ENCODE peak calls at places on chromosomes 6 and 20, in five cellular contexts. B is cardiac muscle cell, V is pancreas, Z is GM23338, K is BJ. J is an unnamed sample.

GRCh38 chr6:7073810-7074525 is 33.8 kb upstream of the RREB1 start:
- DNase-seq in B (no peak), V (no peak), K (no peak), Z (no peak), J (no peak)

GRCh38 chr20:41509801-41510200 is 108.4 kb downstream of the CHD6 start:
- DNase-seq in Z (no peak), V (no peak), K (no peak), B (peak), J (no peak)

GRCh38 chr6:132298344-132298949 is 102.8 kb downstream of the MOXD1 start:
- DNase-seq in Z (peak), V (no peak), K (no peak), B (peak), J (peak)

GRCh38 chr6:84835340-84835739 is 70.9 kb upstream of the TBX18 start:
- DNase-seq in Z (no peak), B (no peak), V (no peak), K (no peak), J (no peak)

GRCh38 chr6:26025894-26026832 is 61.1 kb upstream of the HFE start:
- DNase-seq in B (peak), V (peak), K (peak), Z (peak), J (peak)

GRCh38 chr6:160321729-160322505 is 26.3 kb upstream of the SLC22A3 start:
- DNase-seq in V (no peak), K (no peak), B (no peak), Z (no peak), J (no peak)

GRCh38 chr20:20495719-20496474 is 128.0 kb downstream of the INSM1 start:
- DNase-seq in B (no peak), K (no peak), V (no peak), Z (no peak), J (no peak)

GRCh38 chr6:30570760-30571084 is 520 bp upstream of the ABCF1 start:
- DNase-seq in K (no peak), Z (no peak), V (no peak), B (no peak), J (no peak)

GRCh38 chr6:137799950-137800568 is 67.0 kb upstream of the TNFAIP3 start:
- DNase-seq in B (peak), K (no peak), Z (peak), V (no peak), J (no peak)

GRCh38 chr20:22578221-22579118 is 5.9 kb downstream of the FOXA2 start:
- DNase-seq in Z (no peak), V (peak), K (no peak), B (no peak), J (no peak)

GRCh38 chr6:160122744-160123143 is 1.1 kb downstream of the SLC22A1 start:
- DNase-seq in B (no peak), Z (no peak), K (no peak), V (no peak), J (no peak)

GRCh38 chr20:4076671-4077070 is 61.3 kb upstream of the RNF24 start:
- DNase-seq in V (no peak), Z (no peak), B (peak), K (peak), J (no peak)

GRCh38 chr6:3746696-3747095 is 4.8 kb downstream of the PXDC1 start:
- DNase-seq in K (no peak), B (no peak), V (no peak), Z (no peak), J (no peak)

GRCh38 chr6:11772109-11772830 is 6.3 kb downstream of the ADTRP start:
- DNase-seq in V (no peak), K (peak), B (peak), Z (no peak), J (no peak)

GRCh38 chr6:133757330-133757729 is 131.6 kb upstream of the TCF21 start:
- DNase-seq in V (no peak), B (peak), K (no peak), Z (no peak), J (no peak)

GRCh38 chr20:37407573-37408002 is 61.6 kb downstream of the SRC start:
- DNase-seq in B (peak), V (no peak), K (no peak), Z (no peak), J (no peak)

GRCh38 chr6:16324622-16325225 is 86.3 kb downstream of the GMPR start:
- DNase-seq in V (no peak), K (no peak), Z (peak), B (no peak), J (no peak)
- TF ChIP-seq CTCF in V (no peak), K (no peak), Z (no peak), B (no peak), J (no peak)

DNA sequence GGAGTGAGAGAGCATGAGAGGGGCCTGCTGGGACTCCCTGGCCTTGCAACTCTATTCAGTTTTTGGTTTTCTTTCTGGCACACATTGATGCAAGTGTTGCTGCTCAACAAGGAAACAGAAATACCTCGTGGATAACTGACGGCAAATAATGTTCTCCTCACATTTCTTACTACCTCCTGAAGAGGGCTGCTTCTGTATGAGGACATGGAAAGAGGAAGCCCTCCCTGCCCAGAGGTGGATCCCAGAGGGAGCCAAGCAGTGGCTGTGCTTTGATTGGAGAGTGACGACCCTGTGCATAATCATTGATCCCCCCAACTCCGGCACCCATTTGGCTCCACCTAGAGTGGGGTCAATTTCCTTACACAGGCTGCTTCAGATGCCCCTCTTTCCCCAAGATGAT is 34.6 kb upstream of the SCP2D1 start:
- DNase-seq in Z (peak), K (no peak), V (no peak), B (no peak), J (no peak)
- TF ChIP-seq CTCF in Z (peak), K (no peak), V (no peak), B (no peak), J (no peak)

GRCh38 chr6:39309942-39310531 is 4.2 kb downstream of the KCNK17 start:
- DNase-seq in V (peak), K (no peak), Z (peak), B (peak), J (peak)
- TF ChIP-seq CTCF in V (peak), K (peak), Z (peak), B (peak), J (peak)

DNA sequence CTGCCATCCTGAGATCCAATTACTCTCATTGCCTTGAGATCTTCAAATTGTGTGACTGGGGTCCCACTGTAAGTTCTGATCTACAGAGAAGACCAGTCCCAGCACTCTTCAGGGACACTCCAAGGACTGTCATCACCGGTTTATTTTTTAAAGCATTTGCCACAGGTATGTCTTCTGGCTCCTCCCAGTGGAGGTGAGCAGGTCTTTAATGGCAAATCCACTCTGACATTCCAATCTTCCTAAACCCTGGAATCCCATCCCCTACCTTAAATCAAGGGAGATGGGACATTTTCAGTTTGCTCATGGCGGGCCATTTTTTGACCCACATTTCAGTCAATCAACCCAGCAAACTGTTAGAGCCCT is 35.2 kb upstream of the IYD start:
- DNase-seq in Z (no peak), B (no peak), K (no peak), V (no peak), J (no peak)
- TF ChIP-seq CTCF in Z (peak), B (no peak), K (no peak), V (no peak), J (no peak)

DNA sequence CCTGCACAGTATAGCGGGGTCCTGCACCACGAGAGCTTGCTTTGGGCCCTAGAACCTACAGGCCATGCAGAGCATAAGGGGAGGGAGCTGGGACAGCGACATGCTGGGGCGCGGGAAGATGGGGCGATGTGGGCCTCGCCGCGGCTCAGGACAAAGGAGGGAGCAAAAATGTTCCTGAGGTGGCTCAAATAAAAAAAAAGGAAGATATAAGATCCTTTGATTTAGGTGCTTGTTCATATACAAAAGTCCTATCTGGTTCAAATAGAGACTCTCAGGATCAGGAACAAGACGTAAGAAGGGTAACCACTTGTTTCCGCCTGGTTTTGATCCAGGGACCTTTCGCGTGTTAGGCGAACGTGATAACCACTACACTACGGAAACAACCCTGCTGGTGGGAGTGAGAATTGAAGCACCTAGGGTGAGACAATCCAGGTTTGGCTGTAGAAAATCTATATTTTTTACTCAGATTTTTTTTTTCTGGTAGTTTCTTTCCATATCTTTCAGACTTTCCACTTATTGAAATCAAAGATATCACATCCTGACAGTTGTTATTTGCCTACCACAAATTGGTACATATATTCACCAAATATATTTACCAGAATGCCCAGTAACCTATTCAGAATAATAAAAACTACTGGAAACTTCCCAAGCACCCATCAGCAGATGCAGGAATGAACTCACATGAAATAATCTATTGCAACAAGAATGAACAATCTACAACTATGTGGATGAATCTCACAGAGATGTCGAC is 177.9 kb upstream of the ZNF184 start:
- DNase-seq in K (no peak), Z (peak), B (peak), V (no peak), J (peak)
- TF ChIP-seq CTCF in K (peak), Z (peak), B (peak), V (no peak), J (peak)

DNA sequence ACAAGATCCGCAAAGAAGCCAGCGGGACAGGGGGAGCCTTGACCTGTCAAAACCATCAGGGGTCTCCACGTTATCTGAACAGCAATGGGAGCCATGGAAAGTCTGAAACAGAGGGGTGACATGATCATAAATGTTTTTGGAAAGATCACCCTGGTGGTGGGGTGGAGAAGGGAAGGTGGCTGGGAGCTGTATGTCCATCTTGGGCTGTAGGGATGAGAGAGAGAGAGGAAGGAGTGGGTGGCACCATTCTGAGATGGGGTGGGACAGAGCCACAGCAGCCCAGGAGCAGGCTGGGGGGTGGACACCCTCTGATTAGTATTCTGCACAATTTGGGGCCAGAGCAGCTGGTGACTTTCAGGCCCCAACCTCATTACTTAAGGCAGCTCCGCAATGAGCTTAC is 30.1 kb downstream of the ANKRD60 start:
- DNase-seq in K (no peak), Z (no peak), V (no peak), B (no peak), J (no peak)
- TF ChIP-seq CTCF in K (no peak), Z (no peak), V (no peak), B (no peak), J (no peak)

DNA sequence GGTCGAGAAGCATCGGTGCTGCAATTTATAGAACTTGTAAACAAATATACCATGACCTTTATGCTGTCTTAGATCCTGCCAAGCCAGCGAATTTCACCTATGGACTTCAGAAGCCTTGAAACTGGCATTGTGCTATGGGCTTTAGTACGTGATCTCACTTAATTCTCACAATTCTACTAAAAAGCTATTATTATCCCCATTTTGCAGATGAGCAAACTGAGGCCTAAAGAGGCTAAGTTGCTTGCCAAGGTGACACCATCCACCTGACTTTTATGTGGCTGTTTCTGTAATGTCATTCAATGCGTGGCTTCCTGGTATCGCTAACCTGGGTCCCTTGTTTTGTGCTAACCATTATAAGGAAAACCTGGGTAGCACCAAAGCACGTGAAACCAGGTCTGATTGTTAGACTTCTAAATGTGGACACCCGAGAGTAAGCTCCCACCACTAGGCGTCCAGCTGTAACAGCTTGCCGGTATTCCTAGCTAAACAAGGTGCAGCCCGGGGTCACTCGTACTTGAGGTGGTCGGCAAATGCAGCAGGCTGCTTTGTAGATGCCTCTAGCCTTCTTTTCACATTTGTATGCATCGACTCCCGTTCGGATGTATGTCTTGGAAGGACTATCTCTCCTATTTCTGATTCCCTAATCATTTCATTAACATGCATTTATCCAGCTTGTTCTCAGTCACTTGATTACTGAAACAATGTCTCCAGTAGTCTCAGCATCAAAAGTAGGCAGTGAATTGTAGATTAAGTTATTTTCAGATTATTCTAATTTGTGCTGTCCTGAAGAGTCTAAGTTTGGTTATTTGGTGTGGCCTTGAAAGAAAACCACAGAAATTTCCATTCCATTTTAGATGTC is 1.1 kb downstream of the SYNJ2 start:
- DNase-seq in K (no peak), V (no peak), B (peak), Z (peak), J (no peak)
- TF ChIP-seq CTCF in K (peak), V (peak), B (peak), Z (peak), J (peak)

GRCh38 chr6:121776054-121776453 is 340.6 kb downstream of the GJA1 start:
- DNase-seq in K (no peak), Z (no peak), V (no peak), B (no peak), J (no peak)

DNA sequence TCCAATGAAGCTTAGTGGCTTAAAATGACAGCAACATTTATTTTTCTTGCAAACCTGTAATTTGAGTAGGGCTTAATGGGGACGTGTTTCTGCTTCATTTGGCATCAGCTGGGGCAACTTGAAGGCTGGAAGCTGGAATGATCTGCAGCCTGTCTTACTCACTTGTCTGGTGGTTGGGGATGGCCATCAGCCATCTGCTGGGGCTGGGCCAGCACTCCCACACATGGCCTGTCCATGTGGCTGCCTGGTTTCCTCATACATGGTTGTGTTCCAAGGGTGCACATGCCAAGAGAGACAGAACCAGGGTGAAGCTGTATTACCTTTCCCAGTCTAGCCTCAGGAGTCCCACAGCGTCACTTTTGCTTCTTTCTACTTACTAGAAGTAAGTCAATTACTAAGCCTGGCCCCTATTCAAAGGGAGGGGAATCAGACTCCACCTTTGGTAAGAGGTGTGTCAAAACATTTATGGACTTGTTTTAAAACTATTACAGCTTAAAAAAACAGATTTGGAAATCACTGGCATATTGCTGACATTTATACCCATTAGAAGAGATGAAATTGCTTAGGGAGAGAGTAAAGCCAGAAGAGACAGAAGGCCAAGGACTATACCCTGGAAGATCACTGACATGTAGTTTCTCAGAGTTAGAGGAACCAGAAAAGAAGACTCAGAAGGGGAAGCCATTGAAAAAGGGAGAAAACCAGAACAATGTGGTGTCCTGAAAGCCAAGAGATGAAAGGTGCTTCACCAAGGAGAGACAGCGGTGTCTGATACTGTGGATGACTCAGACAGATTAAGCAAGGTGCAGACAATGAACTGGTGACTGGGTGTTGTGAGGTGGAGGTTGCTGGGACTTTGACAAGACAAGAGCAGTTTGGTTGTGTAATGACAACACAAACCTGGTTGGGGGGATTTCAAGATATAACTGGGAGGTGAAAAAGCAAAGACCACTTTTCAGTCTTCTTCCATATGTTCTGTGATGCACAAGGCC is 345.2 kb downstream of the GJA1 start:
- DNase-seq in K (peak), Z (no peak), B (peak), V (peak), J (no peak)
- TF ChIP-seq CTCF in K (no peak), Z (no peak), B (no peak), V (no peak), J (no peak)

J was measured in neural crest cell.